ENCODE peak calls at places on chromosome 14, in six cellular contexts. Q is HepG2, J is endothelial cell of umbilical vein, K is A549, P is GM12878, U is K562. Y is an unnamed sample.
A peak's percentile ranks its signal among the peaks of the same experiment; 100 is the strongest.

GRCh38 chr14:54117401-54117800 is 160.8 kb upstream of the BMP4 start:
- DNase-seq in Q (no peak), J (peak; percentile 88), P (no peak), K (no peak), U (no peak), Y (no peak)

GRCh38 chr14:68685419-68686211 is 107.3 kb downstream of the ZFP36L1 start:
- DNase-seq in Q (peak; percentile 60), J (no peak), U (no peak), P (peak; percentile 89), K (no peak), Y (peak; percentile 87)

GRCh38 chr14:91997492-91997891 is 42.4 kb downstream of the TRIP11 start:
- DNase-seq in K (no peak), Q (no peak), P (no peak), J (peak; percentile 66), U (peak; percentile 5), Y (peak; percentile 4)

GRCh38 chr14:23094666-23095195 is at the start of gene ACIN1:
- DNase-seq in J (peak; percentile 94), U (peak; percentile 91), P (peak; percentile 65), K (no peak), Q (peak; percentile 95), Y (peak; percentile 92)

GRCh38 chr14:90177537-90178189 is 78.7 kb upstream of the PSMC1 start:
- DNase-seq in K (no peak), J (no peak), Q (no peak), U (no peak), P (no peak), Y (no peak)

GRCh38 chr14:31419179-31420012 is 954 bp downstream of the HEATR5A start:
- DNase-seq in U (no peak), P (no peak), J (peak; percentile 61), K (no peak), Q (no peak), Y (no peak)

GRCh38 chr14:99274346-99275221 is 2.6 kb upstream of the BCL11B start:
- DNase-seq in K (peak; percentile 77), P (no peak), J (peak; percentile 73), U (peak; percentile 29), Q (peak; percentile 77), Y (peak; percentile 86)

GRCh38 chr14:35229495-35230089 is 62.6 kb upstream of the PSMA6 start:
- DNase-seq in U (peak; percentile 13), J (peak; percentile 41), Q (peak; percentile 49), K (peak; percentile 50), P (no peak), Y (peak; percentile 51)

GRCh38 chr14:54348923-54349615 is 47.7 kb upstream of the CDKN3 start:
- DNase-seq in P (no peak), K (no peak), J (peak; percentile 36), U (no peak), Q (no peak), Y (no peak)

GRCh38 chr14:93057586-93058280 is 58.0 kb downstream of the ITPK1 start:
- DNase-seq in K (no peak), U (no peak), J (no peak), P (no peak), Q (no peak), Y (no peak)

GRCh38 chr14:65286443-65286842 is 126.1 kb upstream of the FUT8 start:
- DNase-seq in Q (peak; percentile 44), P (no peak), J (no peak), K (peak; percentile 32), U (peak; percentile 33), Y (peak; percentile 88)

GRCh38 chr14:68110989-68111704 is 291.6 kb downstream of the RAD51B start:
- DNase-seq in U (no peak), Q (no peak), P (peak; percentile 21), K (no peak), J (no peak), Y (no peak)

GRCh38 chr14:51396222-51396815 is 156.3 kb downstream of the TMX1 start:
- DNase-seq in Q (no peak), K (peak; percentile 40), U (no peak), P (no peak), J (peak; percentile 99), Y (no peak)

GRCh38 chr14:61280526-61281185 is 482 bp downstream of the TMEM30B start:
- DNase-seq in U (no peak), Q (no peak), K (peak; percentile 68), J (peak; percentile 86), P (no peak), Y (no peak)

GRCh38 chr14:84496677-84497076 is 1033.3 kb upstream of the FLRT2 start:
- DNase-seq in Q (no peak), P (no peak), K (no peak), U (no peak), J (no peak), Y (no peak)

GRCh38 chr14:100076630-100077029 is 11.4 kb downstream of the EVL start:
- DNase-seq in K (no peak), P (no peak), Q (no peak), J (no peak), U (peak; percentile 18), Y (peak; percentile 95)

GRCh38 chr14:96424104-96424989 is 32.4 kb downstream of the AK7 start:
- DNase-seq in Q (peak; percentile 71), K (peak; percentile 57), P (peak; percentile 45), J (peak; percentile 82), U (peak; percentile 32), Y (peak; percentile 66)

DNA sequence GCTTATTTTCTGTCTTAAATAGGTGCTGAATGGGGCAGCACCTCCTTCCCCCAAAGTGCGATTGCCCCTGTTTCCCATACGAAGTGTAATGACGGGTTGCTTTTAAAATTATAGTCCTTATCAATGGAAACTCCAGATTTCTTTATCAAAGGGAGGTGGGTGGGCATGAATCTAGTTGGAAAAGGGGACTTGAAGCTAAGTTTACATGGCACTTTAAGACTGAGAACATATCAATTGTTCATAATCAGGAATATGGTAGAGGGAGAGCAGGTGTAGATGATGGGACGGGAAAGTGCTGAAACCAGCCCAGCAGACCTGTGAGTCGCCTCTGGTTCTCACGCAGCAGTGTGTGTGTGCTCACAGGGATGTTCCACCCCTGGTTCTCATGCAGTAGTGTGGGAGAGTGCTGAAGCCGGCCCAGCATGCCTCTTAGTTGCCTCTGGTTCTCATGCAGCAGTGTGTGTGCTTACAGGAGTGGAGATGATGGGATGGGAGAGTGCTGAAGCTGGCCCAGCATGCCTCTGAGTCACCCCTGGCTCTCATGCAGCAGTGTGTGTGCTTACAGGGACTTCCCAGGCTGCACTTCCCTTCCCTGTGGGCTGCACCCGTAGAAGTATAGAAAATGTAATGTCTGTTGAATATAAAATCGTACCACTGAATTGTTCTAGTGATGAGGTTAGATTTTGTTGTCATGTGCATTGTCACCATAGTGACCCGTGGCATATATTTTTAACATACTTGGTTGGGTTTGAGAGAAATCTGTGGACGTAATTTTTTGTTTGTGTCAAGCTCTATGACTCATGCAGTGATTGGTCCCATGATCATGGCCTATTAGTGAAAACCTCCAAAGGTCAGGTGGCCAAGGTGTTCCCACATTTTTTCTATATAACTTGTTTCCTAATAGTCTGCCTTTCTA is 51.6 kb downstream of the GPATCH2L start:
- DNase-seq in U (no peak), J (peak; percentile 41), K (peak; percentile 77), P (peak; percentile 95), Q (no peak), Y (no peak)
- TF ChIP-seq MYC in U (no peak), J (no peak), K (peak; percentile 20), P (no peak), Q (no peak), Y (no peak)

DNA sequence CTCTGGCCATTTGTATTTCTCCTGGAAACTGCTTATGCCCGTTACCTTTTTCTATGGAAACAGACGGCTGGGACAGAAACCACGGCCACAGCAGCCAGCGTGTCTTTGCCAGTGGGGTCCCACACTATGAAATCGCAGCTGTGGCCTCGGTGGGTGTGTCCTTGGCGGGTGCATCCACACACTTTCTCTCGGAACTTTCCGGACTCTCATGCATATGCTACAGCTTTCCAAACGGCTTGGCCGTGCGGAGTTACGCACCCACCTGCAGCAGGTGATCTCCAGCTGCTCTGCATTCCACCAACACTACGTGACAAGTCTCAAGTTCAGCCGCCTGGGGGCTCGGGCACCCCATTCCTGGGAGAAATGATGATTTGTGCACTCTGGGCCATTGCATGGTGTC is 1.3 kb upstream of the BTBD6 start:
- DNase-seq in U (no peak), P (no peak), Q (no peak), J (no peak), K (no peak), Y (no peak)
- TF ChIP-seq MAX in U (no peak), P (no peak), Q (no peak), J (no peak), K (no peak), Y (no peak)

DNA sequence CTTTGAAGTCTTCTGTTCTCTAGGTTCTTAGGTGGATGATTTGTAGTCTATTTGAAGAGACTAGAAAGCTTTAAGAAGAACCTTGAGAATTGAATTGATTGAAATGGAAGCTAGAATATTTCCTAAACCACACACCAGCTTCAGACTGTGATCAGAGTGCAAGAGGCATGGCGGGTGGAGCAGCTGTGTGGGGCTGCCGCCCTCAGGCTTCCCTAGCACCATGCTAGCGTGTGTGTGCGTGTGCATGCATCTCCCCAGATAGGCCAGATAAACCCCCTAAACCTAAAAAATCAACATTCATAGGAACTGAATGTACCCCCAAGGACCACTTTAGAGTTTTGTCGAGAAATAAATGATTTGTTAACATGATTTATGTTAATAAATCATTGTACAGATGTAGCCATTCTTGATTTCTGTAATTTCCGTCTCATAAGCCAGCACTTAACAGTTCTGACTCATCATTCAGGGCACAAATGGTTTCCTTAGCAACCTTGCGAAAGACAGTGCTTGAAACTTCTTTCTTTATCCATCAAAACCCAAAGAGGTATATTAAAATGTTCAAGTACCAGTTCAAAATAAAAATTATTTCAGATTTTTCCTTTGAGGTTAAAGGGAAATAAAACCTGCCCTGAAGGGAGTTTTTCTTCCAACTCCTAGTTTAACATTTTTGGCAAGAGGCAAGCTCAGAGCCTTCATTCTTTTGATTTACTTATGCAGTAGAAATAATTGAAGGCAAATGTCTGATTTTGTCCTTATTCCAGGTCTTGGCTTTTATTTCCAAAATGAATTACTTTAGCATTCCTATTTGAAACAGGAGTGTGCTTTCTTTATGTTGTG is 206.2 kb upstream of the RGS6 start:
- DNase-seq in P (no peak), K (no peak), U (no peak), Q (no peak), J (no peak), Y (peak; percentile 57)
- TF ChIP-seq MYC in P (no peak), K (no peak), U (no peak), Q (no peak), J (no peak), Y (no peak)

GRCh38 chr14:24224618-24225071 is 7.5 kb downstream of the NEDD8 start:
- DNase-seq in K (no peak), U (no peak), P (no peak), J (peak; percentile 95), Q (no peak), Y (no peak)
- TF ChIP-seq MAX in K (no peak), U (no peak), P (no peak), J (no peak), Q (no peak), Y (no peak)

GRCh38 chr14:25049127-25049558 is 804 bp downstream of the STXBP6 start:
- DNase-seq in K (no peak), U (no peak), Q (no peak), P (no peak), J (no peak), Y (no peak)
- TF ChIP-seq MYC in K (no peak), U (no peak), Q (no peak), P (no peak), J (no peak), Y (no peak)

GRCh38 chr14:69928111-69928523 is 48.9 kb downstream of the SMOC1 start:
- DNase-seq in U (no peak), Q (no peak), K (no peak), P (no peak), J (peak; percentile 82), Y (no peak)

GRCh38 chr14:69921052-69921451 is 41.8 kb downstream of the SMOC1 start:
- DNase-seq in K (no peak), P (no peak), J (no peak), Q (no peak), U (no peak), Y (peak; percentile 14)

GRCh38 chr14:69922198-69922597 is 43.0 kb downstream of the SMOC1 start:
- DNase-seq in U (no peak), P (no peak), Q (no peak), J (no peak), K (no peak), Y (no peak)

GRCh38 chr14:69924181-69924580 is 45.0 kb downstream of the SMOC1 start:
- DNase-seq in Q (no peak), J (no peak), P (no peak), K (no peak), U (no peak), Y (no peak)
- TF ChIP-seq MAX in Q (no peak), J (no peak), P (no peak), K (no peak), U (no peak), Y (no peak)

Y was measured in NB4.